ENCODE peak calls at places on chromosomes 3 and 15, in five cellular contexts. I is HepG2, Z is IMR-90, M is SK-N-SH, O is K562. P is an unnamed sample.

GRCh38 chr3:129016366-129016724 is 15.2 kb downstream of the EFCC1 start:
- DNase-seq in I (peak), Z (no peak), M (no peak), O (no peak), P (no peak)

GRCh38 chr3:162489853-162490252 is 993.2 kb downstream of the OTOL1 start:
- DNase-seq in I (no peak), Z (no peak), M (no peak), O (no peak), P (no peak)

GRCh38 chr15:94749848-94750617 is 518.7 kb downstream of the MCTP2 start:
- DNase-seq in I (no peak), Z (no peak), M (no peak), O (no peak), P (no peak)

GRCh38 chr3:53180305-53181023 is 19.5 kb downstream of the PRKCD start:
- DNase-seq in I (no peak), Z (no peak), M (no peak), O (no peak), P (peak)

GRCh38 chr3:22730701-22731100 is 472.4 kb upstream of the UBE2E2 start:
- DNase-seq in I (no peak), Z (no peak), M (no peak), O (no peak), P (no peak)

GRCh38 chr15:74428970-74429783 is 4.6 kb downstream of the SEMA7A start:
- DNase-seq in I (no peak), Z (no peak), M (no peak), O (no peak), P (no peak)

GRCh38 chr3:184592411-184593200 is 31.0 kb downstream of the EPHB3 start:
- DNase-seq in I (no peak), Z (peak), M (peak), O (no peak), P (no peak)

GRCh38 chr3:106282931-106283330 is 414.1 kb upstream of the CBLB start:
- DNase-seq in I (no peak), Z (no peak), M (no peak), O (no peak), P (no peak)

GRCh38 chr15:69359724-69360123 is 54.4 kb upstream of the KIF23 start:
- DNase-seq in I (no peak), Z (peak), M (no peak), O (no peak), P (no peak)

GRCh38 chr3:126472277-126473006 is 3.2 kb downstream of the ZXDC start:
- DNase-seq in I (peak), Z (peak), M (no peak), O (peak), P (peak)

GRCh38 chr15:71747128-71748083 is 62.9 kb upstream of the NR2E3 start:
- DNase-seq in I (peak), Z (peak), M (no peak), O (no peak), P (no peak)

GRCh38 chr15:45112592-45113379 is 1.2 kb downstream of the DUOX2 start:
- DNase-seq in I (no peak), Z (no peak), M (peak), O (no peak), P (no peak)

GRCh38 chr3:73498764-73499622 is 125.7 kb downstream of the PDZRN3 start:
- DNase-seq in I (no peak), Z (peak), M (no peak), O (no peak), P (no peak)

GRCh38 chr15:31212956-31213694 is 111.6 kb upstream of the TRPM1 start:
- DNase-seq in I (no peak), Z (no peak), M (no peak), O (no peak), P (no peak)
- TF ChIP-seq MXI1 in I (no peak), Z (no peak), M (no peak), O (no peak), P (no peak)

GRCh38 chr3:84946240-84946639 is 12.5 kb upstream of the CADM2 start:
- DNase-seq in I (no peak), Z (no peak), M (no peak), O (no peak), P (no peak)
- TF ChIP-seq MXI1 in I (no peak), Z (no peak), M (no peak), O (no peak), P (no peak)

DNA sequence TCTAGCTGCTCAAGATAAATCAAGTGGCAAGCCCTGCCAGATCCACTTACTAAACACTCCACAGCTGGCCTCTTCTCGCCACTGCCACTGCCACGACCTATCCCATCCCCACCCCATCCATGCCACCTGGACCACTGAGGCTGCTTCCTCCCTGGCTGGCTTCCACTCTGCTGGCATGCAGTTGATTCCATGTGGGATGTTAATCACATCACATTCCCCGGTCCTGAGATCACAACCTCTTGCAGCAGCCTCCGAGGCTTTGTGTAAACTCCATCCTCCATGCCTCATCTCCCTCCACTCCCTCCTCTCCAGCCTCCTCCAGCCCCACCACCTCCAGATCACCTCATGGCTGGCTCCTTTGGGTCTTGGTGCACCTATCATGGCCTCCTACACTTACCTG is 7.7 kb downstream of the NCKIPSD start:
- DNase-seq in I (no peak), Z (peak), M (no peak), O (no peak), P (no peak)
- TF ChIP-seq MXI1 in I (no peak), Z (no peak), M (no peak), O (no peak), P (no peak)

GRCh38 chr3:426056-426455 is 229.5 kb downstream of the CHL1 start:
- DNase-seq in I (no peak), Z (no peak), M (no peak), O (no peak), P (no peak)

GRCh38 chr3:420584-420983 is 224.0 kb downstream of the CHL1 start:
- DNase-seq in I (no peak), Z (no peak), M (no peak), O (no peak), P (no peak)

GRCh38 chr3:430186-430585 is 233.6 kb downstream of the CHL1 start:
- DNase-seq in I (no peak), Z (no peak), M (no peak), O (no peak), P (no peak)

GRCh38 chr3:427128-427527 is 230.6 kb downstream of the CHL1 start:
- DNase-seq in I (no peak), Z (no peak), M (no peak), O (no peak), P (no peak)

GRCh38 chr3:425094-425493 is 228.5 kb downstream of the CHL1 start:
- DNase-seq in I (no peak), Z (no peak), M (peak), O (no peak), P (no peak)
- TF ChIP-seq MXI1 in I (no peak), Z (no peak), M (no peak), O (no peak), P (no peak)

GRCh38 chr3:115068799-115069198 is 78.3 kb downstream of the ZBTB20 start:
- DNase-seq in I (no peak), Z (no peak), M (no peak), O (no peak), P (no peak)
- TF ChIP-seq MXI1 in I (no peak), Z (no peak), M (no peak), O (no peak), P (no peak)

GRCh38 chr3:160163259-160163878 is 61.9 kb upstream of the C3orf80 start:
- DNase-seq in I (peak), Z (peak), M (peak), O (peak), P (no peak)
- TF ChIP-seq MXI1 in I (no peak), Z (no peak), M (no peak), O (no peak), P (no peak)

DNA sequence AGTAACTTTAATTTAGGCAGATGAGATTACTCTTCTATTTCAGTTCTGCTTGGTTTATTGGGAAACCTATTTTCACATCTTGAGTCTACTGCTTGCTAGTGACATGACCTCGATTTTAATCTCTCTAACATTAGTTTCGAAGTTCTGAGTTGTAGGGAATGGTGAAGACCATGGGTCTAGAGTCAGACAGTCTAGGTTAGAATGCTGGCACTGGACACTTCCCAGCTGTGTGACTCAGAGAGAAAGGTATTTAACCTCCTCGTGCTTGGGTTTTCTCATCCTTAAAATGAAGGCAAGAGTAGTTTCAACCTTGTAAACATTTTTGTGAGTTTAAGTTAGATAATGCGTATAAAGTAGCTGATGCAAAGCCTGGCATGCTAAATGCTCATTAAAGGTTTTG is 422.1 kb downstream of the GRM7 start:
- DNase-seq in I (no peak), Z (no peak), M (no peak), O (no peak), P (no peak)
- TF ChIP-seq MXI1 in I (no peak), Z (no peak), M (no peak), O (no peak), P (no peak)

GRCh38 chr3:141452045-141452444 is 34.8 kb upstream of the RASA2 start:
- DNase-seq in I (peak), Z (peak), M (no peak), O (peak), P (peak)
- TF ChIP-seq MXI1 in I (no peak), Z (no peak), M (no peak), O (no peak), P (no peak)